ENCODE peak calls at places on chromosomes 2 and 18, in six cellular contexts. H, O, S, Z, U and M are unnamed samples.

GRCh38 chr2:109351164-109351756 is 222.3 kb downstream of the SH3RF3 start:
- DNase-seq in H (peak), O (no peak), S (no peak), Z (no peak), U (no peak), M (peak)

GRCh38 chr2:31711737-31712136 is 131.0 kb upstream of the SRD5A2 start:
- DNase-seq in H (no peak), O (no peak), S (no peak), Z (no peak), U (no peak), M (no peak)

GRCh38 chr2:189582140-189582825 is 1.7 kb upstream of the SLC40A1 start:
- DNase-seq in H (no peak), O (no peak), S (no peak), Z (no peak), U (no peak), M (no peak)

GRCh38 chr18:79629249-79629558 is 50.4 kb upstream of the CTDP1 start:
- DNase-seq in H (no peak), O (no peak), S (peak), Z (no peak), U (no peak), M (no peak)

GRCh38 chr2:205076405-205076804 is 531.1 kb downstream of the PARD3B start:
- DNase-seq in H (no peak), O (no peak), S (no peak), Z (peak), U (no peak), M (no peak)

GRCh38 chr2:60492550-60492949 is 60.9 kb downstream of the BCL11A start:
- DNase-seq in H (no peak), O (no peak), S (no peak), Z (no peak), U (no peak), M (no peak)

GRCh38 chr2:127662937-127663565 is 12.3 kb downstream of the LIMS2 start:
- DNase-seq in H (no peak), O (no peak), S (peak), Z (no peak), U (no peak), M (no peak)

GRCh38 chr2:219491278-219491967 is 7.3 kb upstream of the GMPPA start:
- DNase-seq in H (no peak), O (no peak), S (no peak), Z (no peak), U (no peak), M (no peak)

GRCh38 chr2:217993055-217993645 is 9.6 kb downstream of the TNS1 start:
- DNase-seq in H (peak), O (no peak), S (no peak), Z (no peak), U (no peak), M (peak)